ENCODE peak calls at places on chromosomes 1 and 21, in eight cellular contexts. One of them, this sample, is unnamed.

GRCh38 chr1:73673980-73674379 is 524.0 kb downstream of the LRRIQ3 start:
- DNase-seq in effector memory CD8-positive, alpha-beta T cell: no peak
- DNase-seq in MM.1S: no peak
- DNase-seq in RKO: no peak
- DNase-seq in fibroblast of the aortic adventitia: no peak
- DNase-seq in NAMALWA: no peak
- DNase-seq in GM03348: no peak
- DNase-seq in hypothalamus: no peak
- DNase-seq in this sample: no peak

GRCh38 chr1:20430355-20431290 is 55.4 kb downstream of the CAMK2N1 start:
- DNase-seq in NAMALWA: peak
- DNase-seq in GM03348: peak
- DNase-seq in effector memory CD8-positive, alpha-beta T cell: peak
- DNase-seq in RKO: peak
- DNase-seq in hypothalamus: peak
- DNase-seq in fibroblast of the aortic adventitia: peak
- DNase-seq in MM.1S: no peak
- DNase-seq in this sample: no peak

GRCh38 chr1:165381745-165382530 is 25.4 kb upstream of the LMX1A start:
- DNase-seq in fibroblast of the aortic adventitia: no peak
- DNase-seq in MM.1S: no peak
- DNase-seq in RKO: no peak
- DNase-seq in hypothalamus: no peak
- DNase-seq in NAMALWA: no peak
- DNase-seq in GM03348: peak
- DNase-seq in effector memory CD8-positive, alpha-beta T cell: no peak
- DNase-seq in this sample: no peak

GRCh38 chr1:168752171-168752570 is 23.2 kb upstream of the DPT start:
- DNase-seq in MM.1S: no peak
- DNase-seq in RKO: no peak
- DNase-seq in fibroblast of the aortic adventitia: peak
- DNase-seq in GM03348: no peak
- DNase-seq in hypothalamus: no peak
- DNase-seq in effector memory CD8-positive, alpha-beta T cell: no peak
- DNase-seq in NAMALWA: no peak
- DNase-seq in this sample: no peak

GRCh38 chr1:41511239-41511540 is 26.7 kb upstream of the EDN2 start:
- DNase-seq in NAMALWA: no peak
- DNase-seq in hypothalamus: no peak
- DNase-seq in effector memory CD8-positive, alpha-beta T cell: no peak
- DNase-seq in MM.1S: no peak
- DNase-seq in fibroblast of the aortic adventitia: no peak
- DNase-seq in RKO: no peak
- DNase-seq in GM03348: no peak
- DNase-seq in this sample: no peak

GRCh38 chr1:36650200-36651065 is 167.7 kb upstream of the CSF3R start:
- DNase-seq in effector memory CD8-positive, alpha-beta T cell: peak
- DNase-seq in fibroblast of the aortic adventitia: peak
- DNase-seq in GM03348: peak
- DNase-seq in NAMALWA: peak
- DNase-seq in MM.1S: peak
- DNase-seq in hypothalamus: peak
- DNase-seq in RKO: peak
- DNase-seq in this sample: peak

GRCh38 chr1:102531031-102531430 is 534.3 kb upstream of the OLFM3 start:
- DNase-seq in hypothalamus: no peak
- DNase-seq in GM03348: no peak
- DNase-seq in effector memory CD8-positive, alpha-beta T cell: no peak
- DNase-seq in NAMALWA: no peak
- DNase-seq in RKO: no peak
- DNase-seq in MM.1S: no peak
- DNase-seq in fibroblast of the aortic adventitia: no peak
- DNase-seq in this sample: no peak

GRCh38 chr21:20997308-20997632 is 939 bp upstream of the NCAM2 start:
- DNase-seq in fibroblast of the aortic adventitia: no peak
- DNase-seq in hypothalamus: no peak
- DNase-seq in MM.1S: no peak
- DNase-seq in effector memory CD8-positive, alpha-beta T cell: no peak
- DNase-seq in NAMALWA: no peak
- DNase-seq in RKO: no peak
- DNase-seq in GM03348: no peak
- DNase-seq in this sample: no peak

GRCh38 chr1:206102292-206102936 is 14.8 kb downstream of the AVPR1B start:
- DNase-seq in fibroblast of the aortic adventitia: peak
- DNase-seq in MM.1S: no peak
- DNase-seq in GM03348: no peak
- DNase-seq in RKO: no peak
- DNase-seq in NAMALWA: no peak
- DNase-seq in effector memory CD8-positive, alpha-beta T cell: no peak
- DNase-seq in hypothalamus: no peak
- DNase-seq in this sample: no peak

GRCh38 chr1:43796111-43796581 is 88.8 kb downstream of the ST3GAL3 start:
- DNase-seq in GM03348: peak
- DNase-seq in RKO: no peak
- DNase-seq in hypothalamus: no peak
- DNase-seq in effector memory CD8-positive, alpha-beta T cell: no peak
- DNase-seq in NAMALWA: no peak
- DNase-seq in fibroblast of the aortic adventitia: peak
- DNase-seq in MM.1S: no peak
- DNase-seq in this sample: no peak

GRCh38 chr1:109341944-109342925 is 35.4 kb upstream of the MYBPHL start:
- DNase-seq in MM.1S: no peak
- DNase-seq in fibroblast of the aortic adventitia: no peak
- DNase-seq in effector memory CD8-positive, alpha-beta T cell: no peak
- DNase-seq in GM03348: no peak
- DNase-seq in hypothalamus: no peak
- DNase-seq in NAMALWA: no peak
- DNase-seq in RKO: no peak
- DNase-seq in this sample: no peak

GRCh38 chr21:36550761-36551160 is 70.8 kb upstream of the CLDN14 start:
- DNase-seq in fibroblast of the aortic adventitia: peak
- DNase-seq in MM.1S: no peak
- DNase-seq in NAMALWA: no peak
- DNase-seq in RKO: no peak
- DNase-seq in effector memory CD8-positive, alpha-beta T cell: no peak
- DNase-seq in hypothalamus: no peak
- DNase-seq in GM03348: no peak
- DNase-seq in this sample: no peak

GRCh38 chr1:94654031-94654430 is 112.5 kb upstream of the F3 start:
- DNase-seq in hypothalamus: no peak
- DNase-seq in NAMALWA: no peak
- DNase-seq in MM.1S: no peak
- DNase-seq in fibroblast of the aortic adventitia: no peak
- DNase-seq in effector memory CD8-positive, alpha-beta T cell: no peak
- DNase-seq in GM03348: no peak
- DNase-seq in RKO: no peak
- DNase-seq in this sample: no peak

GRCh38 chr21:40176732-40177131 is 309.5 kb downstream of the PCP4 start:
- DNase-seq in NAMALWA: peak
- DNase-seq in fibroblast of the aortic adventitia: no peak
- DNase-seq in MM.1S: peak
- DNase-seq in effector memory CD8-positive, alpha-beta T cell: no peak
- DNase-seq in GM03348: no peak
- DNase-seq in hypothalamus: no peak
- DNase-seq in RKO: no peak
- DNase-seq in this sample: no peak

GRCh38 chr1:100924212-100924611 is 28.3 kb downstream of the SLC30A7 start:
- DNase-seq in effector memory CD8-positive, alpha-beta T cell: no peak
- DNase-seq in hypothalamus: no peak
- DNase-seq in fibroblast of the aortic adventitia: peak
- DNase-seq in RKO: no peak
- DNase-seq in NAMALWA: no peak
- DNase-seq in GM03348: peak
- DNase-seq in MM.1S: no peak
- DNase-seq in this sample: no peak

GRCh38 chr1:18480315-18481189 is at the start of gene KLHDC7A:
- DNase-seq in MM.1S: no peak
- DNase-seq in RKO: no peak
- DNase-seq in NAMALWA: no peak
- DNase-seq in effector memory CD8-positive, alpha-beta T cell: no peak
- DNase-seq in GM03348: no peak
- DNase-seq in fibroblast of the aortic adventitia: no peak
- DNase-seq in hypothalamus: no peak
- DNase-seq in this sample: no peak

GRCh38 chr1:54398963-54399528 is 7.1 kb downstream of the SSBP3 start:
- DNase-seq in RKO: no peak
- DNase-seq in hypothalamus: no peak
- DNase-seq in GM03348: no peak
- DNase-seq in NAMALWA: no peak
- DNase-seq in MM.1S: no peak
- DNase-seq in effector memory CD8-positive, alpha-beta T cell: no peak
- DNase-seq in fibroblast of the aortic adventitia: no peak
- DNase-seq in this sample: no peak

GRCh38 chr1:24042375-24042774 is 62.2 kb upstream of the SRSF10 start:
- DNase-seq in RKO: no peak
- DNase-seq in fibroblast of the aortic adventitia: no peak
- DNase-seq in GM03348: no peak
- DNase-seq in hypothalamus: no peak
- DNase-seq in effector memory CD8-positive, alpha-beta T cell: no peak
- DNase-seq in NAMALWA: no peak
- DNase-seq in MM.1S: no peak
- DNase-seq in this sample: no peak

GRCh38 chr21:15804247-15804985 is 74.6 kb downstream of the USP25 start:
- DNase-seq in hypothalamus: no peak
- DNase-seq in MM.1S: no peak
- DNase-seq in effector memory CD8-positive, alpha-beta T cell: no peak
- DNase-seq in RKO: no peak
- DNase-seq in fibroblast of the aortic adventitia: no peak
- DNase-seq in NAMALWA: no peak
- DNase-seq in GM03348: no peak
- DNase-seq in this sample: no peak

GRCh38 chr1:86541859-86542258 is 5.0 kb upstream of the CLCA4 start:
- DNase-seq in hypothalamus: no peak
- DNase-seq in RKO: peak
- DNase-seq in effector memory CD8-positive, alpha-beta T cell: no peak
- DNase-seq in fibroblast of the aortic adventitia: peak
- DNase-seq in NAMALWA: no peak
- DNase-seq in MM.1S: no peak
- DNase-seq in GM03348: no peak
- DNase-seq in this sample: no peak

GRCh38 chr1:209249280-209249670 is 334.2 kb upstream of the CAMK1G start:
- DNase-seq in hypothalamus: no peak
- DNase-seq in NAMALWA: no peak
- DNase-seq in fibroblast of the aortic adventitia: no peak
- DNase-seq in MM.1S: no peak
- DNase-seq in GM03348: no peak
- DNase-seq in effector memory CD8-positive, alpha-beta T cell: no peak
- DNase-seq in RKO: no peak
- DNase-seq in this sample: no peak

GRCh38 chr1:88774151-88774556 is 90.1 kb downstream of the PKN2 start:
- DNase-seq in MM.1S: no peak
- DNase-seq in RKO: no peak
- DNase-seq in effector memory CD8-positive, alpha-beta T cell: no peak
- DNase-seq in NAMALWA: no peak
- DNase-seq in hypothalamus: no peak
- DNase-seq in fibroblast of the aortic adventitia: no peak
- DNase-seq in GM03348: no peak
- DNase-seq in this sample: no peak

GRCh38 chr1:109901508-109902145 is 9.0 kb upstream of the CSF1 start:
- DNase-seq in hypothalamus: no peak
- DNase-seq in GM03348: no peak
- DNase-seq in effector memory CD8-positive, alpha-beta T cell: no peak
- DNase-seq in fibroblast of the aortic adventitia: no peak
- DNase-seq in RKO: peak
- DNase-seq in NAMALWA: peak
- DNase-seq in MM.1S: no peak
- DNase-seq in this sample: no peak

GRCh38 chr1:173190101-173190895 is 16.8 kb downstream of the TNFSF4 start:
- DNase-seq in hypothalamus: no peak
- DNase-seq in effector memory CD8-positive, alpha-beta T cell: no peak
- DNase-seq in MM.1S: peak
- DNase-seq in RKO: no peak
- DNase-seq in NAMALWA: peak
- DNase-seq in GM03348: peak
- DNase-seq in fibroblast of the aortic adventitia: peak
- DNase-seq in this sample: peak

GRCh38 chr1:83512371-83513004 is 486.4 kb downstream of the TTLL7 start:
- DNase-seq in GM03348: no peak
- DNase-seq in hypothalamus: no peak
- DNase-seq in effector memory CD8-positive, alpha-beta T cell: no peak
- DNase-seq in NAMALWA: no peak
- DNase-seq in MM.1S: no peak
- DNase-seq in fibroblast of the aortic adventitia: no peak
- DNase-seq in RKO: no peak
- DNase-seq in this sample: no peak

This sample was measured in omental fat pad.